ENCODE peak calls at places on chromosomes 7 and 10, in four cellular contexts. One of them, this sample, is unnamed.

GRCh38 chr10:31622993-31623392 is 304.0 kb downstream of the ZEB1 start:
- DNase-seq in GM12878: no peak
- DNase-seq in HepG2: no peak
- DNase-seq in K562: no peak
- DNase-seq in this sample: no peak

GRCh38 chr7:106568680-106569499 is 92.1 kb downstream of the CCDC71L start:
- DNase-seq in HepG2: no peak
- DNase-seq in GM12878: no peak
- DNase-seq in K562: peak
- DNase-seq in this sample: peak

GRCh38 chr10:118007773-118008172 is 39.0 kb downstream of the RAB11FIP2 start:
- DNase-seq in K562: no peak
- DNase-seq in GM12878: no peak
- DNase-seq in HepG2: no peak
- DNase-seq in this sample: no peak

GRCh38 chr10:20369863-20370736 is 527.0 kb downstream of the NEBL start:
- DNase-seq in K562: no peak
- DNase-seq in HepG2: no peak
- DNase-seq in GM12878: no peak
- DNase-seq in this sample: no peak

GRCh38 chr7:157357129-157358040 is 20.6 kb downstream of the DNAJB6 start:
- DNase-seq in GM12878: peak
- DNase-seq in K562: no peak
- DNase-seq in HepG2: no peak
- DNase-seq in this sample: no peak

GRCh38 chr10:122707535-122707934 is 7.9 kb upstream of the C10orf120 start:
- DNase-seq in GM12878: no peak
- DNase-seq in HepG2: no peak
- DNase-seq in K562: no peak
- DNase-seq in this sample: no peak

GRCh38 chr7:76507723-76508406 is 2.5 kb upstream of the UPK3B start:
- DNase-seq in GM12878: no peak
- DNase-seq in K562: no peak
- DNase-seq in HepG2: no peak
- DNase-seq in this sample: peak

GRCh38 chr7:117129538-117129955 is 176.2 kb downstream of the ST7 start:
- DNase-seq in HepG2: no peak
- DNase-seq in GM12878: no peak
- DNase-seq in K562: no peak
- DNase-seq in this sample: no peak

GRCh38 chr7:134585897-134586296 is 37.0 kb downstream of the AKR1B15 start:
- DNase-seq in HepG2: no peak
- DNase-seq in GM12878: no peak
- DNase-seq in K562: no peak
- DNase-seq in this sample: no peak

GRCh38 chr10:94545277-94546057 is at the start of gene HELLS:
- DNase-seq in HepG2: peak
- DNase-seq in K562: peak
- DNase-seq in GM12878: peak
- DNase-seq in this sample: peak

GRCh38 chr7:33196194-33196593 is 66.8 kb downstream of the BBS9 start:
- DNase-seq in K562: no peak
- DNase-seq in GM12878: no peak
- DNase-seq in HepG2: no peak
- DNase-seq in this sample: no peak
- TF ChIP-seq TARDBP in K562: no peak
- TF ChIP-seq TARDBP in GM12878: no peak
- TF ChIP-seq TARDBP in HepG2: no peak
- TF ChIP-seq TARDBP in this sample: no peak

GRCh38 chr7:50595538-50596102 is 30.4 kb upstream of the DDC start:
- DNase-seq in HepG2: peak
- DNase-seq in GM12878: no peak
- DNase-seq in K562: peak
- DNase-seq in this sample: peak
- TF ChIP-seq FOXM1 in HepG2: no peak
- TF ChIP-seq FOXM1 in GM12878: no peak
- TF ChIP-seq FOXM1 in K562: no peak
- TF ChIP-seq FOXM1 in this sample: no peak

DNA sequence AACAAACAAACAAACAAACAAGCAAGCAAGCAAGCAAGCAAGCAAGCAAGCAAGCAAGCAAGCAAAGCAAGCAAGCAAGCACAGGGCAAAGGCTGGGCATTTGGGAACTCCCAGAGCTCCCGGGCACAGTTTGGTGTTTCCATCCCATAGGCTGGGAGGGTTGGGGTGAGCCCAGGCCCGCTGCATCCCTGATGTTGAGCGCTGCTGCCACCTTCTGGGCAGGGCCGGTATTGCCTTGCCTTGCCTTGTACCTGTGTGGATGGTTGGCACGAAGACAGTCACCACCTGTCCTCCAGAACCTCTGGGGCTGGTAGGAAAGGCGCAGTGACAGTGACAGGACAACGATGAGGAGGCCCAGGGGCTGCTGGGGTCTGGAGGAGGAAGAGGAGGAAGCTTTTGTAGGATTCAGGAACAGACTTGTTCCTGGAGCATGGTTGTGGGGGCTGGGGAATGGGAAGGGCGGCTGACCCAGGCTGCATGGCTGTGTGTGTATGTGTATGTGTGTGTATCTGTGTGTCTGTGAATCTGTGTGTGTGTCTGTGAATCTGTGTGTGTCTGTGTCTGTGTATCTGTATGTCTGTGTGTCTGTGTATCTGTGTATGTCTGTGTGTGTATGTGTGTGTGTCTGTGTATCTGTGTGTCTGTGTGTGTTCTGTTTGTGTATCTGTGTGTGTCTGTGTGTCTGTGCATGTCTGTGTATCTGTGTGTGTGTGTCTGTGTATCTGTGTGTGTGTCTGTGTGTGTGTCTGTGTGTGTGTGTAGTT is 6.4 kb upstream of the STX1A start:
- DNase-seq in K562: peak
- DNase-seq in GM12878: no peak
- DNase-seq in HepG2: peak
- DNase-seq in this sample: peak
- TF ChIP-seq TARDBP in K562: no peak
- TF ChIP-seq TARDBP in GM12878: no peak
- TF ChIP-seq TARDBP in HepG2: no peak
- TF ChIP-seq TARDBP in this sample: no peak

DNA sequence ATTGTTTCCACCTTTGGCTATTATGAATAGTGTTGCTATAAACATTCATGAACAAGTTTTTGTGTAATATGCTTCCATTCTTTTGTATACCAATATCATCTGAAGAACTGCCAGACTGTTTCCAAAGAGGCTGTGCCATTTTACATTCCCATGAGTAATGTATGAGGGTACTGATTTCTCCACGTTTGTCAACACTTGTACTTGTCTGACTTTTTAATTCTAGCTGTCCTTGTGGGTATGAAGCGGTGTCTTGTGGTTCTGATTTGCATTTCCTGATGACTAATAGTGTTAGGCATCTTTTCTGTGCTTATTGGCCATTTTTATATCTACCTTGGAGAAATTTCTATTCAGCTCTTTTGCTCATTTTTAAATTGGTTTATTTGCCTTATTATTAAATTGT is 52.8 kb downstream of the LSMEM1 start:
- DNase-seq in GM12878: no peak
- DNase-seq in K562: no peak
- DNase-seq in HepG2: no peak
- DNase-seq in this sample: no peak
- TF ChIP-seq FOXM1 in GM12878: no peak
- TF ChIP-seq FOXM1 in K562: no peak
- TF ChIP-seq FOXM1 in HepG2: no peak
- TF ChIP-seq FOXM1 in this sample: no peak

GRCh38 chr7:114070246-114070645 is 151.4 kb upstream of the PPP1R3A start:
- DNase-seq in HepG2: no peak
- DNase-seq in GM12878: no peak
- DNase-seq in K562: no peak
- DNase-seq in this sample: no peak
- TF ChIP-seq TARDBP in HepG2: no peak
- TF ChIP-seq TARDBP in GM12878: no peak
- TF ChIP-seq TARDBP in K562: no peak
- TF ChIP-seq TARDBP in this sample: no peak

GRCh38 chr10:7672366-7673134 is 5.8 kb upstream of the ITIH5 start:
- DNase-seq in K562: no peak
- DNase-seq in HepG2: no peak
- DNase-seq in GM12878: no peak
- DNase-seq in this sample: no peak

GRCh38 chr10:7666253-7667023 is at the start of gene ITIH5:
- DNase-seq in HepG2: no peak
- DNase-seq in K562: peak
- DNase-seq in GM12878: no peak
- DNase-seq in this sample: peak

GRCh38 chr10:7667262-7668141 is 736 bp upstream of the ITIH5 start:
- DNase-seq in K562: peak
- DNase-seq in GM12878: no peak
- DNase-seq in HepG2: peak
- DNase-seq in this sample: no peak

GRCh38 chr10:7670157-7670556 is 3.4 kb upstream of the ITIH5 start:
- DNase-seq in K562: no peak
- DNase-seq in HepG2: no peak
- DNase-seq in GM12878: no peak
- DNase-seq in this sample: no peak

DNA sequence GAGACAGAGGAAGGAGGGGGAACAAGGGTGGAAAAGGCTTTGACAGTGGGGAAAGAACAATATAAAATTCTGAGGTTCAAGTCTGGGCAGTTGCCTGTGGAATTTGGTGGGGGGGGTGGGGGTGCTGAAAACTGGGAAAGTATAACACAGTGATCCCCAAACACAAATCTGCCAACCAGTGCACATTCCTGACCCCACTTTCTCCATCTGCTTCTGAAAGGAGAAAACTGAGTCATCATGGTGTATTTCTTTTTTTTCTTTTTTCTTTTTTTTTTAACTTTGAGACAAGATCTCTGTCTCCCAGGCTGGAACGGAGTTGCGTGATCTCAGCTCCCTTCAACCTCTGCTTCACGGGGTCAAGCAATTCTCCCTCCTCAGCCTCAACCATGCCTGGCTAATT is 4.4 kb upstream of the ITIH5 start:
- DNase-seq in HepG2: no peak
- DNase-seq in K562: no peak
- DNase-seq in GM12878: no peak
- DNase-seq in this sample: no peak
- TF ChIP-seq FOXM1 in HepG2: no peak
- TF ChIP-seq FOXM1 in K562: no peak
- TF ChIP-seq FOXM1 in GM12878: no peak
- TF ChIP-seq FOXM1 in this sample: no peak

GRCh38 chr7:16754869-16755317 is 1.3 kb downstream of the TSPAN13 start:
- DNase-seq in K562: no peak
- DNase-seq in GM12878: no peak
- DNase-seq in HepG2: no peak
- DNase-seq in this sample: no peak

GRCh38 chr7:16753932-16754571 is 497 bp downstream of the TSPAN13 start:
- DNase-seq in GM12878: no peak
- DNase-seq in K562: peak
- DNase-seq in HepG2: peak
- DNase-seq in this sample: peak

GRCh38 chr7:16758634-16759602 is 5.4 kb downstream of the TSPAN13 start:
- DNase-seq in K562: no peak
- DNase-seq in GM12878: no peak
- DNase-seq in HepG2: no peak
- DNase-seq in this sample: no peak

GRCh38 chr7:16755397-16755796 is 1.8 kb downstream of the TSPAN13 start:
- DNase-seq in GM12878: no peak
- DNase-seq in HepG2: no peak
- DNase-seq in K562: no peak
- DNase-seq in this sample: no peak

GRCh38 chr7:16753102-16753931 is at the start of gene TSPAN13:
- DNase-seq in HepG2: peak
- DNase-seq in GM12878: no peak
- DNase-seq in K562: peak
- DNase-seq in this sample: peak
- TF ChIP-seq TARDBP in HepG2: no peak
- TF ChIP-seq TARDBP in GM12878: no peak
- TF ChIP-seq TARDBP in K562: no peak
- TF ChIP-seq TARDBP in this sample: no peak